ENCODE peak calls at places on chromosomes 6 and 20, in eight cellular contexts. K, S, N, Z, E, C, H and X are unnamed samples.

GRCh38 chr6:145844933-145845531 is 30.4 kb upstream of the FBXO30 start:
- DNase-seq in K (no peak), S (no peak), N (no peak), Z (no peak), E (peak), C (no peak), H (no peak), X (no peak)

GRCh38 chr6:28215425-28215824 is 9.7 kb upstream of the ZSCAN9 start:
- DNase-seq in K (no peak), S (no peak), N (no peak), Z (no peak), E (no peak), C (no peak), H (no peak), X (no peak)

GRCh38 chr20:48411265-48411664 is 416.5 kb downstream of the PREX1 start:
- DNase-seq in K (no peak), S (no peak), N (no peak), Z (no peak), E (peak), C (no peak), H (no peak), X (no peak)

GRCh38 chr20:62927128-62927705 is 912 bp upstream of the DIDO1 start:
- DNase-seq in K (no peak), S (no peak), N (no peak), Z (no peak), E (no peak), C (no peak), H (no peak), X (no peak)

GRCh38 chr20:43096471-43096870 is 93.2 kb downstream of the PTPRT start:
- DNase-seq in K (no peak), S (no peak), N (no peak), Z (no peak), E (no peak), C (no peak), H (no peak), X (no peak)

GRCh38 chr6:135680964-135681913 is 170.3 kb upstream of the PDE7B start:
- DNase-seq in K (no peak), S (no peak), N (no peak), Z (no peak), E (no peak), C (peak), H (no peak), X (no peak)

GRCh38 chr20:33733654-33734576 is 2.1 kb downstream of the ZNF341 start:
- DNase-seq in K (peak), S (no peak), N (no peak), Z (no peak), E (peak), C (peak), H (peak), X (peak)

GRCh38 chr6:127539292-127539691 is 20.2 kb upstream of the MTCL3 start:
- DNase-seq in K (peak), S (no peak), N (no peak), Z (no peak), E (peak), C (no peak), H (no peak), X (peak)

GRCh38 chr6:106574729-106575458 is 54.4 kb downstream of the RTN4IP1 start:
- DNase-seq in K (no peak), S (peak), N (no peak), Z (no peak), E (peak), C (peak), H (no peak), X (no peak)

GRCh38 chr6:132712366-132712765 is 1.5 kb downstream of the VNN1 start:
- DNase-seq in K (no peak), S (no peak), N (no peak), Z (no peak), E (no peak), C (peak), H (no peak), X (no peak)

GRCh38 chr6:15089569-15090144 is 156.2 kb upstream of the JARID2 start:
- DNase-seq in K (no peak), S (no peak), N (no peak), Z (no peak), E (no peak), C (no peak), H (no peak), X (no peak)

GRCh38 chr6:12249516-12250394 is 40.4 kb upstream of the EDN1 start:
- DNase-seq in K (no peak), S (no peak), N (no peak), Z (no peak), E (no peak), C (no peak), H (no peak), X (no peak)

GRCh38 chr20:31967830-31968249 is at the start of gene XKR7:
- DNase-seq in K (no peak), S (no peak), N (peak), Z (peak), E (no peak), C (no peak), H (no peak), X (no peak)

GRCh38 chr6:35088281-35089215 is 52.6 kb downstream of the TCP11 start:
- DNase-seq in K (no peak), S (no peak), N (peak), Z (no peak), E (no peak), C (no peak), H (peak), X (no peak)
- TF ChIP-seq CTCF in K (no peak), S (no peak), N (no peak), Z (no peak), E (no peak), C (no peak), H (no peak), X (no peak)

DNA sequence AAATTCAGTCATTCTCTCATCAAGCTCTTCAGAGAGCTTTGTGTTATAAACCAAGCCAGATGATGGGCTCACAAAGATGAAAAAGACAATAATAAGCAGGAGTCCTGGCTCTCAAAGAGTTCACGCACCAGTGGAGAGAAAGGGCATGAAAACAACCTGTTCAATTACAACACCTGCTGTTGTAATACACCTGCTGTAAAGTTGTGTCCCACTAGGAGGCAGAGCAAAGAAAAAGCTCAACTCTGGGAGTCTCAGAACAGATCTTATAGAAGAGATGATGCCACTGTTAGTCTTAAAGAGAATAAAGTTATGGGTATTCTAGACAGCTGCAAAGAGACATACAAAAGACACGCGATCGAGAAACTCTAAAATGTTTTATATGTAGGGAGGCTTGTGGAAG is 100.6 kb downstream of the DCDC2 start:
- DNase-seq in K (peak), S (no peak), N (no peak), Z (no peak), E (no peak), C (no peak), H (no peak), X (no peak)
- TF ChIP-seq CTCF in K (peak), S (no peak), N (peak), Z (peak), E (no peak), C (peak), H (no peak), X (no peak)

DNA sequence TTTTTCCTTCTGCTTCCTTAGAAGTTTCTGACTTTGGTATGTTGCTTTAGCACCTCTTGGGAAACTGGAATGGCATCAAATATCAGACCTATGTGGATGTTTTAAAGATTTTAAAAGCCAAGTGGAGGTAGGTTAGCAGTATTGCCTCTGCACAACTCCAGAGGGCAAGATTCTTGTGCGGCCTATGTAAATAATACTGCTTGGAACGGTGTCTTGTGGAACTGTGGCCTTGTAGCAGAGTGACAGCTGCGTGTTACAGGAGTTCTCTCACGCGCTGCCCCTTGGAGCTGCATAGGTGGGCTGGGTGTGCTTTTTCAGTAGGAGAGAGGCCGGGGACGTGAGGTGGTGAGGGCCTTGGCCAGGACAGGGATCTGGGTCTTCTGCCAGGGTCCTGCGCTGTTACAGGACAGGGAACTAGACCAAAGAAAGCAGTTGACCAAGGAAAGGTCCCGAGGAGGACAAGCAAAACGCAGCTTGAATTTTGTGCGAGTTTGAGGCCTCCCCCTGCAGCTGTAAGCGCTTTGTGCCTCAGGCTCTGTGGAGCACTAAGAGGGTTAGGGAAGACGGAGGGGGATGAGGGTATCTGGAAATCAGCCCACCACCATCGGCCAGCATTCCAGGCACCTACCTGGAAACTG is 1.5 kb downstream of the TMEM181 start:
- DNase-seq in K (no peak), S (no peak), N (no peak), Z (no peak), E (no peak), C (no peak), H (no peak), X (no peak)
- TF ChIP-seq CTCF in K (no peak), S (no peak), N (no peak), Z (no peak), E (no peak), C (no peak), H (no peak), X (no peak)

DNA sequence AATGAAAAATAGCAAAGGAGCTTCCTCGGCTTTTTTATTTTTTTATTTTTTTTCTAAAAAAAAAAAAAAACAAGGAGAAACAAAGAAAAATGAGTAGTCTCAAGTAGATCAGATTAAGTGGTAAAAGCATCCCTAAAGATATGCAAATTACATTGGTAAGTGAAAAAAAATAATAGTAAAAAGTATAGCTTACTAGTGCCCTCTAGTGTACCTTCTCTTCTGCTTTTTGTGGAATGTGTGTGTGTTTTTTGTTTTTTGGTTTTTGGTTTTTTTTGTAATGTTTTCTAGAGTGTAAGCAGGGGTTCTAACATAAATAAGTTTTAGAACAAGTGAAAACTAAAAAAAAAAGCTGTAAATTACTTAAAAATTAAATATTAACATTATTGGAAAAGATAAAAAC is 1062.0 kb downstream of the HACE1 start:
- DNase-seq in K (peak), S (no peak), N (no peak), Z (no peak), E (peak), C (no peak), H (no peak), X (no peak)
- TF ChIP-seq CTCF in K (peak), S (no peak), N (no peak), Z (peak), E (peak), C (peak), H (no peak), X (peak)

GRCh38 chr20:41331731-41332130 is 8.9 kb upstream of the LPIN3 start:
- DNase-seq in K (no peak), S (no peak), N (no peak), Z (no peak), E (no peak), C (no peak), H (no peak), X (no peak)

GRCh38 chr20:41330941-41331340 is 9.7 kb upstream of the LPIN3 start:
- DNase-seq in K (no peak), S (no peak), N (no peak), Z (no peak), E (no peak), C (no peak), H (no peak), X (no peak)

GRCh38 chr20:41327178-41327577 is 9.6 kb upstream of the ZHX3 start:
- DNase-seq in K (no peak), S (no peak), N (no peak), Z (no peak), E (no peak), C (no peak), H (no peak), X (no peak)

GRCh38 chr20:41330343-41330720 is 10.3 kb upstream of the LPIN3 start:
- DNase-seq in K (no peak), S (no peak), N (no peak), Z (no peak), E (no peak), C (no peak), H (no peak), X (no peak)

GRCh38 chr20:41329435-41330342 is 10.9 kb upstream of the LPIN3 start:
- DNase-seq in K (peak), S (peak), N (no peak), Z (no peak), E (peak), C (peak), H (peak), X (peak)
- TF ChIP-seq CTCF in K (no peak), S (no peak), N (no peak), Z (no peak), E (no peak), C (no peak), H (no peak), X (no peak)

DNA sequence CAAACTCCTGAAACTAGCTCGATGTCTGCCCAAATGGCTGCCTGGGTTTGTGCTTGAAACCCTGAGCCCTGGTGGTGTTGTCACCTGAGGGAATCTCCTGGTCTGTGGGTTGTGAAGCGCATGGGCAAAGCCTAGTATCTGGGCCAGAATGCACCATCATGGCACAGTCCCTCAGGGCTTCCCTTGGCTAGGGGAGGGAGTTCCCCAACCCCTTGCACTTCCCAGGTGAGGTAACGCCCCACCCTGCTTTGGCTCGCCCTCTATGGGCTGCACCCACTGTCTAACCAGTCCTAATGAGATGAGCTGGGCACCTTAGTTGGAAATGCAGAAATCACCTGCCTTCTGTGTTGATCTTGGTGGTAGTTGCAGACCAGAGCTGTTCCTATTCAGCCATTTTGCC is 152.9 kb upstream of the MAP3K7 start:
- DNase-seq in K (no peak), S (no peak), N (no peak), Z (no peak), E (no peak), C (no peak), H (no peak), X (no peak)
- TF ChIP-seq CTCF in K (no peak), S (no peak), N (no peak), Z (no peak), E (no peak), C (no peak), H (no peak), X (no peak)

DNA sequence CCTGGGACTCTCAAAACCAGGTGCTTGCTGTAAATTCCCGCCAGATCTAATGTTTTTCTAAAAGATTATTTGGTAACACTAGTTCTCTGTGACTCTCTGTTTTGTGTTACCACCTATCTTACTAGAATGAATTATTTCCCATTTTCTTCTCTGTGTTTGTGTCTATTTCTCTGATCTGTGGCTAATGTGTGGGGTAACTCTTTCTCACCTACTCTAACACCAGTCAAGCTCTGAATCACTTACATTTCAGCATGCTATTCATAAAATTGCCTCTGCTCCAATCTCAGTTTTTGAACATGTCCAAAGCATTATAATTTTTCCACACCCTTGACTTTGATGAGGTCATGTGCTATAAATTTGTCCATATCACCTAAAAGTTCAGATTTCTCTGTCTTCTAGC is 23.2 kb upstream of the COL19A1 start:
- DNase-seq in K (no peak), S (no peak), N (no peak), Z (no peak), E (no peak), C (no peak), H (no peak), X (no peak)
- TF ChIP-seq CTCF in K (no peak), S (no peak), N (no peak), Z (no peak), E (no peak), C (no peak), H (no peak), X (no peak)

DNA sequence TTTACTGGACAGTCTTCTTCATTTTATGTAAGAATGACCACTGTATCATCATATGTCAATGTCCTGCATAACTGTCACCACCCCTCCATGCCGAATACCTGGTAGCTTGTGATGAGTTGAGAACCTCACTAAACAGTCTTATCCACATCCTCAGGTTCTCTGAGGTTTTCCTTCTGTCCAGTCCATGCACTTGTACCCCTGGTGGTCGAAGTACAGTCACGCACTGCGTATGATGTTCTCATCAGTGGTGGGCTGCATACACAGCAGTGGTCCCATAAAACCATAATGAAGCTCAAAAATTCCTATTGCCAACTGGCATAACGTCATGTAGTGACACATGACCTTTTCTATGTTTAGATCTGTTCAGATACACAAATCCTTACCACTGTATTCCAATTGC is 31.2 kb upstream of the SDCBP2 start:
- DNase-seq in K (no peak), S (no peak), N (no peak), Z (no peak), E (no peak), C (no peak), H (no peak), X (no peak)
- TF ChIP-seq CTCF in K (peak), S (peak), N (peak), Z (no peak), E (no peak), C (no peak), H (no peak), X (no peak)

GRCh38 chr20:23078994-23079364 is 7.1 kb downstream of the CD93 start:
- DNase-seq in K (no peak), S (no peak), N (no peak), Z (no peak), E (no peak), C (no peak), H (peak), X (no peak)
- TF ChIP-seq CTCF in K (no peak), S (peak), N (peak), Z (peak), E (no peak), C (no peak), H (no peak), X (no peak)

DNA sequence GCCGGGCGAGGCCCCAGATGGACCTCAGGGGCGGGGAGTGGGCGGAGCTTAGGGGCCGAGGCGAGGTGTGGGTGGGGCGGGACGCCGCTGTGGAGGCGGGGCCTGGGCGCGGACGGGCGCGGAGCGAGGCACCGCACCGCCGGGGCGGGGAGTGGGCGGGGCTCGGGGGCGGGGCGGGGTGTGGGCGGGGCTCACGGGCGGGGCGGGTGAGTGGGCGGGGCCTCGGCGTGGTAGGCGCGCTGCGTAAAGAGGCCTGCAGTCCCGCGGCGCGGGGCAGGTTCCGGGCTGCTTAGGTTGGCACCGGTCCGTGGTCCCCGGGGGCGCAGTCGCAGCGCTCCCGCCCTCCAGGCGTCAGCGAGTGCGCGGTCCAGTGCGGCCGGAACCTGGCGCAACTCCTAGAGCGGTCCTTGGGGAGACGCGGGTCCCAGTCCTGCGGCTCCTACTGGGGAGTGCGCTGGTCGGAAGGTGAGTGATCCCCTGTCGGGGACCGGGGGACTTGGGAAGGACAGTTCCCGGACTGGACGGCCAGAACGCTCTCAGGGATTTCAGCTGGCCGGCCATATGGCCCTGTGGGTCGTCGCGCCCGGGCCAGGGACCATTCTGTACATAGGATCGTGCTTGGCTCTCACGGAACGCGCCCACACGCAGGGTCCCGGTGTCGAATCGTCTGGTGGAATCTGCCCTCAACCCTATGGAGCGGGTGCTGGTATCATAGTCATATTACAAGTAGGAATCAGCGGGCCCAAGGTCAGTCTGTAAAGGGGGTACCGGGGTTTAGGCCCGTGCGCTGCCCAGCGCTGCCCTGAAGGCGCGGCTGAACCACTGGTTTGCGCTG is at the start of gene NQO2:
- DNase-seq in K (peak), S (no peak), N (peak), Z (peak), E (peak), C (peak), H (peak), X (peak)
- TF ChIP-seq CTCF in K (no peak), S (no peak), N (no peak), Z (no peak), E (peak), C (no peak), H (peak), X (no peak)